ENCODE peak calls at places on chromosomes 11 and 22, in four cellular contexts. One of them, this sample, is unnamed.

GRCh38 chr22:22362939-22363338 is 118.4 kb downstream of the VPREB1 start:
- DNase-seq in LoVo: no peak
- DNase-seq in frontal cortex: no peak
- DNase-seq in ecto neural progenitor cell: no peak
- DNase-seq in this sample: no peak

GRCh38 chr11:125514336-125515101 is 18.5 kb upstream of the FEZ1 start:
- DNase-seq in LoVo: no peak
- DNase-seq in frontal cortex: no peak
- DNase-seq in ecto neural progenitor cell: no peak
- DNase-seq in this sample: no peak

GRCh38 chr11:67022341-67022933 is 497 bp upstream of the SYT12 start:
- DNase-seq in LoVo: peak
- DNase-seq in frontal cortex: no peak
- DNase-seq in ecto neural progenitor cell: no peak
- DNase-seq in this sample: no peak

GRCh38 chr11:86678823-86679222 is 6.4 kb upstream of the ME3 start:
- DNase-seq in LoVo: no peak
- DNase-seq in frontal cortex: no peak
- DNase-seq in ecto neural progenitor cell: no peak
- DNase-seq in this sample: no peak

GRCh38 chr11:1006762-1007161 is 29.8 kb downstream of the MUC6 start:
- DNase-seq in LoVo: no peak
- DNase-seq in frontal cortex: no peak
- DNase-seq in ecto neural progenitor cell: no peak
- DNase-seq in this sample: no peak

GRCh38 chr11:73372371-73372993 is 3.7 kb upstream of the RELT start:
- DNase-seq in LoVo: no peak
- DNase-seq in frontal cortex: no peak
- DNase-seq in ecto neural progenitor cell: no peak
- DNase-seq in this sample: no peak

GRCh38 chr11:129894281-129895125 is 875 bp downstream of the NFRKB start:
- DNase-seq in LoVo: peak
- DNase-seq in frontal cortex: no peak
- DNase-seq in ecto neural progenitor cell: no peak
- DNase-seq in this sample: no peak

GRCh38 chr11:117189941-117190544 is 9.1 kb upstream of the TAGLN start:
- DNase-seq in LoVo: no peak
- DNase-seq in frontal cortex: no peak
- DNase-seq in ecto neural progenitor cell: no peak
- DNase-seq in this sample: no peak

GRCh38 chr22:30422481-30423295 is 2.9 kb upstream of the MTFP1 start:
- DNase-seq in LoVo: peak
- DNase-seq in frontal cortex: no peak
- DNase-seq in ecto neural progenitor cell: peak
- DNase-seq in this sample: no peak

GRCh38 chr11:132718711-132719641 is 813.3 kb downstream of the OPCML start:
- DNase-seq in LoVo: no peak
- DNase-seq in frontal cortex: no peak
- DNase-seq in ecto neural progenitor cell: no peak
- DNase-seq in this sample: no peak

GRCh38 chr11:35192347-35192746 is 53.4 kb downstream of the CD44 start:
- DNase-seq in LoVo: no peak
- DNase-seq in frontal cortex: no peak
- DNase-seq in ecto neural progenitor cell: no peak
- DNase-seq in this sample: no peak

GRCh38 chr11:134048028-134048427 is 20.8 kb upstream of the JAM3 start:
- DNase-seq in LoVo: no peak
- DNase-seq in frontal cortex: no peak
- DNase-seq in ecto neural progenitor cell: no peak
- DNase-seq in this sample: no peak

GRCh38 chr11:20156280-20156875 is 3.9 kb downstream of the DBX1 start:
- DNase-seq in LoVo: no peak
- DNase-seq in frontal cortex: no peak
- DNase-seq in ecto neural progenitor cell: peak
- DNase-seq in this sample: no peak

GRCh38 chr11:109371444-109372176 is 50.4 kb upstream of the C11orf87 start:
- DNase-seq in LoVo: no peak
- DNase-seq in frontal cortex: no peak
- DNase-seq in ecto neural progenitor cell: no peak
- DNase-seq in this sample: no peak

GRCh38 chr11:3644817-3645235 is at the start of gene ART1:
- DNase-seq in LoVo: peak
- DNase-seq in frontal cortex: no peak
- DNase-seq in ecto neural progenitor cell: no peak
- DNase-seq in this sample: no peak

GRCh38 chr11:66607126-66607834 is 9.2 kb upstream of the RBM14 start:
- DNase-seq in LoVo: peak
- DNase-seq in frontal cortex: no peak
- DNase-seq in ecto neural progenitor cell: no peak
- DNase-seq in this sample: no peak

GRCh38 chr11:126307706-126308105 is 3.8 kb downstream of the DCPS start:
- DNase-seq in LoVo: no peak
- DNase-seq in frontal cortex: no peak
- DNase-seq in ecto neural progenitor cell: no peak
- DNase-seq in this sample: no peak

GRCh38 chr22:46619830-46620501 is at the start of gene GRAMD4:
- DNase-seq in LoVo: no peak
- DNase-seq in frontal cortex: peak
- DNase-seq in ecto neural progenitor cell: no peak
- DNase-seq in this sample: no peak

GRCh38 chr22:45101828-45102227 is 61.9 kb upstream of the NUP50 start:
- DNase-seq in LoVo: no peak
- DNase-seq in frontal cortex: peak
- DNase-seq in ecto neural progenitor cell: peak
- DNase-seq in this sample: no peak

GRCh38 chr11:66529069-66529468 is 16.8 kb downstream of the ZDHHC24 start:
- DNase-seq in LoVo: no peak
- DNase-seq in frontal cortex: no peak
- DNase-seq in ecto neural progenitor cell: no peak
- DNase-seq in this sample: no peak